ENCODE peak calls at places on chromosomes 1 and 21, in five cellular contexts. Y is AG04450, L is fibroblast of mammary gland, E is thoracic aorta, K is MM.1S. U is an unnamed sample.

GRCh38 chr1:2614145-2614544 is 18.7 kb downstream of the MMEL1 start:
- DNase-seq in Y (no peak), L (no peak), E (no peak), K (no peak), U (no peak)

GRCh38 chr21:16192900-16193299 is 463.1 kb downstream of the USP25 start:
- DNase-seq in Y (no peak), L (peak), E (no peak), K (no peak), U (no peak)

GRCh38 chr1:242691603-242691945 is 167.1 kb upstream of the PLD5 start:
- DNase-seq in Y (no peak), L (no peak), E (no peak), K (peak), U (no peak)

GRCh38 chr21:35602811-35603210 is 457.5 kb downstream of the SETD4 start:
- DNase-seq in Y (no peak), L (no peak), E (no peak), K (no peak), U (no peak)

GRCh38 chr1:104238991-104239390 is 489.3 kb downstream of the AMY1C start:
- DNase-seq in Y (no peak), L (peak), E (no peak), K (no peak), U (no peak)

GRCh38 chr1:212689196-212689710 is 10.4 kb downstream of the BATF3 start:
- DNase-seq in Y (no peak), L (no peak), E (no peak), K (no peak), U (no peak)

GRCh38 chr1:101026394-101026788 is 807 bp upstream of the DPH5 start:
- DNase-seq in Y (no peak), L (no peak), E (no peak), K (no peak), U (peak)

GRCh38 chr1:115063238-115063901 is 25.9 kb downstream of the TSPAN2 start:
- DNase-seq in Y (no peak), L (no peak), E (no peak), K (peak), U (peak)

GRCh38 chr1:37752583-37753471 is 12.1 kb downstream of the EPHA10 start:
- DNase-seq in Y (no peak), L (no peak), E (no peak), K (peak), U (peak)

GRCh38 chr1:38962560-38962959 is 20.9 kb upstream of the RHBDL2 start:
- DNase-seq in Y (no peak), L (peak), E (no peak), K (no peak), U (no peak)

GRCh38 chr1:15159166-15159555 is 5.6 kb downstream of the TMEM51 start:
- DNase-seq in Y (no peak), L (no peak), E (no peak), K (no peak), U (no peak)

GRCh38 chr21:34204021-34204420 is 130.6 kb downstream of the MRPS6 start:
- DNase-seq in Y (no peak), L (no peak), E (no peak), K (no peak), U (no peak)

GRCh38 chr1:169491845-169492281 is 6.1 kb upstream of the SLC19A2 start:
- DNase-seq in Y (no peak), L (peak), E (no peak), K (no peak), U (peak)

GRCh38 chr1:96683931-96684330 is 37.7 kb upstream of the PTBP2 start:
- DNase-seq in Y (no peak), L (peak), E (no peak), K (no peak), U (no peak)

GRCh38 chr1:83583351-83584014 is 415.4 kb downstream of the TTLL7 start:
- DNase-seq in Y (no peak), L (peak), E (no peak), K (no peak), U (peak)

GRCh38 chr21:31509108-31510017 is 150.1 kb upstream of the SOD1 start:
- DNase-seq in Y (no peak), L (peak), E (no peak), K (no peak), U (peak)

GRCh38 chr1:236850580-236850979 is 55.5 kb downstream of the MTR start:
- DNase-seq in Y (no peak), L (no peak), E (no peak), K (no peak), U (no peak)

GRCh38 chr21:42021751-42022430 is 11.7 kb upstream of the ZBTB21 start:
- DNase-seq in Y (no peak), L (no peak), E (no peak), K (no peak), U (no peak)

GRCh38 chr1:160353223-160353622 is 10.0 kb downstream of the NCSTN start:
- DNase-seq in Y (no peak), L (peak), E (no peak), K (no peak), U (no peak)

GRCh38 chr1:174982971-174983689 is 16.6 kb upstream of the CACYBP start:
- DNase-seq in Y (no peak), L (peak), E (no peak), K (peak), U (peak)

GRCh38 chr1:17192394-17193221 is 12.3 kb upstream of the PADI1 start:
- DNase-seq in Y (no peak), L (no peak), E (no peak), K (no peak), U (no peak)

GRCh38 chr1:200610846-200611245 is 9.7 kb downstream of the KIF14 start:
- DNase-seq in Y (peak), L (peak), E (no peak), K (no peak), U (no peak)
- H3K4me3 ChIP-seq in Y (no peak), L (no peak), E (no peak), K (no peak), U (no peak)

GRCh38 chr1:166874464-166874863 is 1.6 kb downstream of the TADA1 start:
- DNase-seq in Y (no peak), L (no peak), E (no peak), K (no peak), U (no peak)

GRCh38 chr1:166870584-166870983 is 5.5 kb downstream of the TADA1 start:
- DNase-seq in Y (no peak), L (no peak), E (no peak), K (no peak), U (no peak)

GRCh38 chr1:166875302-166875733 is 746 bp downstream of the TADA1 start:
- DNase-seq in Y (no peak), L (no peak), E (no peak), K (no peak), U (peak)

GRCh38 chr1:166876540-166876838 is 425 bp upstream of the TADA1 start:
- DNase-seq in Y (no peak), L (no peak), E (no peak), K (no peak), U (no peak)

DNA sequence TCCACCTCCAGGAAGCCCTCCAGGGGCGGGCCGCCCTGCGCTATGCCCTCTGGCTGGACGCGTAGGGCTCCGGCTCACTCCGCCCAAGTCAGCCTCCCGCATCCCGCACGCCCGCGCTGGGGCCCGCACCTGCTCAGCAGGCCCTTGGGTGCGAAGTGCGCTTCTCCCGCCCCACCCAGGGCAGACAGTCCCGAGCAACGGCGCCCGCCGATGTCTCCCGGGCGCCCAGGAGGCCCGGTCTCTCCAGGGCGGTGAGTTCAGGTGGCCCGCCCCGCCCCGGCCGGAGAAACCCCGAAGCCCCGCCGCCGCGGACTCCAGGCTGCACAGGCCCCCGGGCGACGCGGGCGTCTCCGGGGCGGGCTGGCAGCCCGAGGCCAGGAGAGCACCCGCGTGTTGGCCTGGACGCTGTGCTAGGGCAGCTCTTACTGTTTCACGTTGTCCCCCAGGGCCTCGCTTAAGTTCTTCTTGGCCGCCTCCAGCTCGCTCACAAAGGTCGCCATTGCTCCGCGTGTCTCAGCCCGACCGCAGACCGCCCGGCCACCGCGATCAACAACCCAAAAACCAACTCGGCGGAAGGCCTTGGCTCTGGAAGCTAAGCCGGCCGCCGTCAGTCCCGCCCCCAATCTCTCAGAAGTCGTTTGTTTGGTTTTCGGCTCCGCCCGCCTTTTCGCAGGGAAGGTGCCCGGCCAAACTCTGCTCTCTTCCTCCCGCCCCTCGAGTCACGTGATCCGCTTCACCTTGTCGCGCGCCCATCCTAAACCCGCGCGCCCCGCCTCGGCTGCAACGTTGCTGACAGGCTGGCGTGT is at the start of gene TADA1:
- DNase-seq in Y (peak), L (peak), E (peak), K (peak), U (peak)
- TF ChIP-seq CTCF in Y (no peak), L (no peak), E (no peak), K (no peak), U (no peak)

DNA sequence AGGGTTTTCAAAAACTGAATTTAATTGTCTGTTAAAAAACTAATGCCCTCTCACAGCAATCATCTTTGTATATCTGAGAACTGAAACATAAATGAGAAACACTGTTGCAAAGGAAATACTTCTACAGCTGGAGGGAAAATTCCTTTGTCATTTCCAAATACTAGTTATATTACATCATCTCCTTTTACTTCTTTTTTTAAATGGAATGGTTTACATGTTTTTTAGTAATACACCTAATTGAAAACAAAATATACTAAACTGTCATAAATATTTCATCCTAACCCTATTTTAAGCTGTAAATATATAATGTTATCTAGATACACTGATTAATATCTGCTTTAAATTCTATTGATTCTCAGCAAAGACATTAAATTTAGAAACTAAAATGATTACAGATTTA is 19.1 kb downstream of the CDC42BPA start:
- DNase-seq in Y (no peak), L (peak), E (no peak), K (no peak), U (no peak)
- H3K4me3 ChIP-seq in Y (peak), L (no peak), E (peak), K (no peak), U (no peak)

DNA sequence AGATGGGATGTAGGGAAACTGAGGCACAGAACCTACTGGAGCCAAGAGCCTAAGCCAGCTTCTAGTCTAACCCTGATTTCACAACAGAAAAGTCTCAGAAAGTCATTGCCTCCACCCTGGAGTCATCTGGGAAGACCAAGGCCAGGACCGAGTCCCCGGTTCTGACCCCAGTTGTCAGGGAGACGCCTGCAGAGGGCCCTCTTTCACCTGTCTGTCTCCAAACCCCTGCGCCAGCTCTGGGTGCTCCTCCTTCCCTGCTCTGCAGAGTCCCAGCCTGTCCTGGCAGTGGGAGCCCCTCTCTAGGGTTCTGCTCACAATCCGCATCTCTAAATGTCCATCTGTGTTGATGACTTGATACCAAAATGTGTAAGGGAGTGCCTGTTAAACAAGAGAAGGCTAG is 149.7 kb downstream of the PGBD5 start:
- DNase-seq in Y (no peak), L (no peak), E (no peak), K (no peak), U (no peak)
- TF ChIP-seq CTCF in Y (no peak), L (no peak), E (no peak), K (no peak), U (no peak)

DNA sequence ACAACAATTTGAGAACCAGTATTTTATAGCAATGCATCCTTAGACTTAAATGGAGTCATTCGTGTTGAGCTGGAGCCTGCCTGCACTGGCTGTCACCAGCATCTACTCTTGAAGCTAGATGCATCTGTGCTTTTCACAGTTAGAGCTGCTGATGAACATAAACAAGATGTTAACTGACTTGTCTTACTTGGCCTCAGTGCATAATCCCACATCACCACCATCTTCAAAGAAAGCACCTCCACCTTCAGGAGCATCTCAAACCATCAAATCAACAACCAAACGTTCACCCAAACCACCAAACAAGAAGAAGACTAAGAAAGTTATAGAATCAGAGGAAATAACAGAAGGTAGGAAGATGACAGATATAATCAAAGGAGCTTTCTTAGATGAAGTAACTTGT is 71.1 kb downstream of the TPR start:
- DNase-seq in Y (no peak), L (no peak), E (no peak), K (no peak), U (no peak)
- H3K4me3 ChIP-seq in Y (no peak), L (no peak), E (no peak), K (no peak), U (no peak)

DNA sequence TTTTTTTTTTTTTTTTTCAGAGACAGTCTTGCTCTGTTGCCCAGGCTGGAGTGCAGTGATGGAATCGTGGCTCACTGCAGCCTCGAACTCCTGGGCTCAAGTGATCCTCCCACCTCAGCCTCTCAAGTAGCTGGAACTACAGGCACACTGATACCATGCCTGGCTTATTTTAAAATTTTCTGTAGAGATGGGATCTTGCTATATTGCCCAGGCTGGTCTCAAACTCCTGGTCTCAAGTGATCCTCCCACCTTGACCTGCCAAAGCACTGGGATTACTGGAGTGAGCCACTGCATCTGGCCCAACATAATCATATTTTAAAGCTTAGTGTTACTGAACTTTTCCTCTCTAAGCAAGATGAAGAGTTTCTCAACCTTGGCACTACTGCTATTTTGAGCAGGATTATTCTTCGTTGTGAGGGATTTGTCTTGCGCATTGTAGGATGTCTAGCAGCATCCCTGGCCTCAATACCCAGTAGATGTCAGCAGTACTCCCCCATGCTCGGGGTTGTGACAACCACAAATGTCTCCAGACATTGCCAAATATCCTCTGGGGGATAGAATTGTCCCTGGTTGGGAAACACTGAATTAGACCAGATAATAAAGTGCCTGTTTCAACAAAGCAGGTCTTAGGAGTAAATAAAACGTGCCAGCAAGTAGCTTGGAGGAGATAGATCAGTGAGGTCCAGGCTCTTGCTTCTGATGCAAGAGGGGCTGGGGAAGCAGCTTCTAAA is 15.1 kb upstream of the THRAP3 start:
- DNase-seq in Y (no peak), L (no peak), E (no peak), K (no peak), U (no peak)
- TF ChIP-seq CTCF in Y (no peak), L (no peak), E (no peak), K (no peak), U (no peak)

GRCh38 chr1:206471993-206472392 is 1.7 kb downstream of the IKBKE start:
- DNase-seq in Y (no peak), L (no peak), E (no peak), K (no peak), U (no peak)

GRCh38 chr1:206469933-206470691 is at the start of gene IKBKE:
- DNase-seq in Y (peak), L (peak), E (no peak), K (peak), U (peak)

GRCh38 chr1:206470692-206471414 is 577 bp downstream of the IKBKE start:
- DNase-seq in Y (peak), L (peak), E (no peak), K (peak), U (peak)

GRCh38 chr1:206472454-206472853 is 2.2 kb downstream of the IKBKE start:
- DNase-seq in Y (peak), L (peak), E (no peak), K (no peak), U (peak)

DNA sequence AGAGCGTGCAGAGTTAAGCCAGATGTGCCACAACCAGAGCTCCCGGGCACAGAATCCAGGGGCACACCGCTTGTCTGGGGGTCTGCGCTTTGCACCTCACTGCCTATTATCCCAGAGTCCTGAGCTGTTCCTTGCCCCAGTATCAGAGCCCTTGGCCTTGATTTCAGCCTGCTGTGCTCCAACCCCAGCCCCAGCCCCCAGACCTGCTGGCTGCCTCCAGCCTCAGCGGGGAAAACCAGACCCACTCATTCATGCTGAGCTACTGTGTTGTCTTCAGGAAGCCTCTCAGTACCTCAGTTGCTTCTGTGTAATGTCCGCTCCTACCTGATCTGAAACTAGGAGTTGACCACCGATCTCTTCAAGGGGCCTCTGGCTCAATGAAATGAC is 1.1 kb downstream of the IKBKE start:
- DNase-seq in Y (no peak), L (no peak), E (no peak), K (no peak), U (peak)
- H3K4me3 ChIP-seq in Y (peak), L (peak), E (peak), K (peak), U (peak)

GRCh38 chr1:21072721-21073120 is 104.0 kb downstream of the EIF4G3 start:
- DNase-seq in Y (no peak), L (peak), E (no peak), K (no peak), U (no peak)
- TF ChIP-seq CTCF in Y (no peak), L (no peak), E (no peak), K (no peak), U (no peak)

GRCh38 chr21:26167593-26167992 is 3.0 kb downstream of the APP start:
- DNase-seq in Y (no peak), L (no peak), E (no peak), K (no peak), U (no peak)
- H3K4me3 ChIP-seq in Y (peak), L (no peak), E (no peak), K (no peak), U (no peak)

GRCh38 chr1:187051618-187052232 is 223.0 kb downstream of the PLA2G4A start:
- DNase-seq in Y (peak), L (peak), E (no peak), K (peak), U (peak)
- TF ChIP-seq CTCF in Y (peak), L (peak), E (peak), K (peak), U (peak)